ENCODE peak calls at places on chromosomes 1 and 21, in five cellular contexts. One of them, this sample, is unnamed.

GRCh38 chr1:46034601-46035516 is 97.6 kb downstream of the PIK3R3 start:
- DNase-seq in transverse colon: no peak
- DNase-seq in uterus: no peak
- DNase-seq in adrenal gland: no peak
- DNase-seq in body of pancreas: no peak
- DNase-seq in this sample: no peak

GRCh38 chr21:41851090-41851790 is 27.9 kb downstream of the PRDM15 start:
- DNase-seq in adrenal gland: no peak
- DNase-seq in uterus: no peak
- DNase-seq in transverse colon: no peak
- DNase-seq in body of pancreas: no peak
- DNase-seq in this sample: peak; percentile 58

GRCh38 chr21:14863745-14864210 is 201.0 kb downstream of the NRIP1 start:
- DNase-seq in body of pancreas: no peak
- DNase-seq in adrenal gland: no peak
- DNase-seq in uterus: no peak
- DNase-seq in transverse colon: no peak
- DNase-seq in this sample: no peak

GRCh38 chr1:232982238-232982944 is 32.0 kb downstream of the NTPCR start:
- DNase-seq in uterus: no peak
- DNase-seq in transverse colon: no peak
- DNase-seq in body of pancreas: no peak
- DNase-seq in adrenal gland: no peak
- DNase-seq in this sample: peak; percentile 86

GRCh38 chr1:30315185-30315960 is 408.0 kb downstream of the MATN1 start:
- DNase-seq in body of pancreas: no peak
- DNase-seq in adrenal gland: peak; percentile 67
- DNase-seq in transverse colon: no peak
- DNase-seq in uterus: no peak
- DNase-seq in this sample: no peak

GRCh38 chr21:25806053-25806452 is 71.3 kb downstream of the GABPA start:
- DNase-seq in transverse colon: no peak
- DNase-seq in adrenal gland: no peak
- DNase-seq in body of pancreas: no peak
- DNase-seq in uterus: no peak
- DNase-seq in this sample: no peak

GRCh38 chr1:165862448-165862847 is 35.0 kb downstream of the UCK2 start:
- DNase-seq in uterus: no peak
- DNase-seq in transverse colon: peak; percentile 43
- DNase-seq in body of pancreas: peak; percentile 53
- DNase-seq in adrenal gland: no peak
- DNase-seq in this sample: no peak

GRCh38 chr1:6614019-6614952 is 755 bp downstream of the PHF13 start:
- DNase-seq in adrenal gland: no peak
- DNase-seq in uterus: peak; percentile 69
- DNase-seq in body of pancreas: peak; percentile 42
- DNase-seq in transverse colon: peak; percentile 64
- DNase-seq in this sample: peak; percentile 80

GRCh38 chr1:236744533-236744932 is 50.6 kb upstream of the MTR start:
- DNase-seq in uterus: no peak
- DNase-seq in body of pancreas: no peak
- DNase-seq in transverse colon: no peak
- DNase-seq in adrenal gland: no peak
- DNase-seq in this sample: no peak

GRCh38 chr1:116508984-116509980 is 61.5 kb downstream of the CD58 start:
- DNase-seq in adrenal gland: no peak
- DNase-seq in body of pancreas: no peak
- DNase-seq in transverse colon: peak; percentile 52
- DNase-seq in uterus: no peak
- DNase-seq in this sample: no peak

GRCh38 chr1:59947047-59947938 is 20.7 kb upstream of the CYP2J2 start:
- DNase-seq in adrenal gland: peak; percentile 81
- DNase-seq in uterus: peak; percentile 34
- DNase-seq in transverse colon: peak; percentile 61
- DNase-seq in body of pancreas: peak; percentile 69
- DNase-seq in this sample: peak; percentile 72

GRCh38 chr1:181812211-181812610 is 249.3 kb downstream of the ZNF648 start:
- DNase-seq in adrenal gland: no peak
- DNase-seq in uterus: no peak
- DNase-seq in transverse colon: no peak
- DNase-seq in body of pancreas: no peak
- DNase-seq in this sample: no peak

GRCh38 chr1:93625582-93626327 is 55.9 kb downstream of the BCAR3 start:
- DNase-seq in transverse colon: no peak
- DNase-seq in uterus: peak; percentile 46
- DNase-seq in body of pancreas: peak; percentile 16
- DNase-seq in adrenal gland: peak; percentile 83
- DNase-seq in this sample: peak; percentile 56

GRCh38 chr1:202987922-202988583 is 19.1 kb upstream of the TMEM183A start:
- DNase-seq in adrenal gland: no peak
- DNase-seq in transverse colon: no peak
- DNase-seq in uterus: no peak
- DNase-seq in body of pancreas: no peak
- DNase-seq in this sample: no peak

GRCh38 chr1:184300446-184300845 is 86.4 kb upstream of the C1orf21 start:
- DNase-seq in uterus: no peak
- DNase-seq in body of pancreas: no peak
- DNase-seq in transverse colon: no peak
- DNase-seq in adrenal gland: no peak
- DNase-seq in this sample: no peak

GRCh38 chr1:234840843-234841242 is 230.9 kb upstream of the IRF2BP2 start:
- DNase-seq in body of pancreas: no peak
- DNase-seq in transverse colon: no peak
- DNase-seq in uterus: no peak
- DNase-seq in adrenal gland: no peak
- DNase-seq in this sample: no peak

GRCh38 chr21:45535341-45536081 is 6.7 kb downstream of the SLC19A1 start:
- DNase-seq in uterus: peak; percentile 14
- DNase-seq in transverse colon: peak; percentile 21
- DNase-seq in adrenal gland: peak; percentile 67
- DNase-seq in body of pancreas: peak; percentile 54
- DNase-seq in this sample: no peak

GRCh38 chr1:243926803-243927245 is 76.8 kb upstream of the AKT3 start:
- DNase-seq in transverse colon: no peak
- DNase-seq in adrenal gland: no peak
- DNase-seq in body of pancreas: no peak
- DNase-seq in uterus: no peak
- DNase-seq in this sample: no peak

GRCh38 chr21:36030581-36031189 is 29.6 kb downstream of the SETD4 start:
- DNase-seq in body of pancreas: no peak
- DNase-seq in uterus: no peak
- DNase-seq in adrenal gland: peak; percentile 43
- DNase-seq in transverse colon: no peak
- DNase-seq in this sample: no peak

GRCh38 chr1:42462828-42463763 is at the start of gene CCDC30:
- DNase-seq in transverse colon: peak; percentile 97
- DNase-seq in body of pancreas: peak; percentile 99
- DNase-seq in adrenal gland: peak; percentile 100
- DNase-seq in uterus: peak; percentile 97
- DNase-seq in this sample: peak; percentile 99
- H3K27ac ChIP-seq in transverse colon: peak within 1 kb of the TSS; percentile 51
- H3K27ac ChIP-seq in body of pancreas: no peak within 1 kb of the TSS
- H3K27ac ChIP-seq in adrenal gland: peak within 1 kb of the TSS; percentile 29
- H3K27ac ChIP-seq in uterus: peak within 1 kb of the TSS; percentile 52
- H3K27ac ChIP-seq in this sample: peak within 1 kb of the TSS; percentile 16

GRCh38 chr1:27934818-27935549 is at the start of gene SMPDL3B:
- DNase-seq in adrenal gland: no peak
- DNase-seq in transverse colon: peak; percentile 85
- DNase-seq in body of pancreas: peak; percentile 84
- DNase-seq in uterus: no peak
- DNase-seq in this sample: peak; percentile 18
- TF ChIP-seq CTCF in adrenal gland: no peak
- TF ChIP-seq CTCF in transverse colon: peak; percentile 34
- TF ChIP-seq CTCF in body of pancreas: peak; percentile 7
- TF ChIP-seq CTCF in uterus: no peak
- TF ChIP-seq CTCF in this sample: no peak

GRCh38 chr1:161855260-161855659 is 89.1 kb downstream of the ATF6 start:
- DNase-seq in transverse colon: no peak
- DNase-seq in uterus: no peak
- DNase-seq in adrenal gland: no peak
- DNase-seq in body of pancreas: no peak
- DNase-seq in this sample: no peak
- TF ChIP-seq POLR2A in transverse colon: no peak
- TF ChIP-seq POLR2A in uterus: no peak
- TF ChIP-seq POLR2A in adrenal gland: no peak
- TF ChIP-seq POLR2A in body of pancreas: no peak
- TF ChIP-seq POLR2A in this sample: no peak

GRCh38 chr1:185663332-185663731 is 70.9 kb upstream of the HMCN1 start:
- DNase-seq in adrenal gland: no peak
- DNase-seq in body of pancreas: no peak
- DNase-seq in transverse colon: no peak
- DNase-seq in uterus: no peak
- DNase-seq in this sample: no peak

GRCh38 chr1:185668013-185668412 is 66.2 kb upstream of the HMCN1 start:
- DNase-seq in uterus: no peak
- DNase-seq in transverse colon: no peak
- DNase-seq in body of pancreas: no peak
- DNase-seq in adrenal gland: no peak
- DNase-seq in this sample: peak; percentile 30

GRCh38 chr1:185663771-185664296 is 70.4 kb upstream of the HMCN1 start:
- DNase-seq in uterus: no peak
- DNase-seq in body of pancreas: no peak
- DNase-seq in adrenal gland: no peak
- DNase-seq in transverse colon: no peak
- DNase-seq in this sample: no peak

GRCh38 chr1:185670187-185670627 is 64.0 kb upstream of the HMCN1 start:
- DNase-seq in transverse colon: peak; percentile 49
- DNase-seq in adrenal gland: peak; percentile 72
- DNase-seq in uterus: no peak
- DNase-seq in body of pancreas: peak; percentile 42
- DNase-seq in this sample: peak; percentile 75

GRCh38 chr1:185666582-185666981 is 67.6 kb upstream of the HMCN1 start:
- DNase-seq in uterus: no peak
- DNase-seq in body of pancreas: no peak
- DNase-seq in adrenal gland: no peak
- DNase-seq in transverse colon: no peak
- DNase-seq in this sample: no peak
- H3K27ac ChIP-seq in uterus: no peak overlapping the region
- H3K27ac ChIP-seq in body of pancreas: no peak overlapping the region
- H3K27ac ChIP-seq in adrenal gland: no peak overlapping the region
- H3K27ac ChIP-seq in transverse colon: no peak overlapping the region
- H3K27ac ChIP-seq in this sample: no peak overlapping the region

DNA sequence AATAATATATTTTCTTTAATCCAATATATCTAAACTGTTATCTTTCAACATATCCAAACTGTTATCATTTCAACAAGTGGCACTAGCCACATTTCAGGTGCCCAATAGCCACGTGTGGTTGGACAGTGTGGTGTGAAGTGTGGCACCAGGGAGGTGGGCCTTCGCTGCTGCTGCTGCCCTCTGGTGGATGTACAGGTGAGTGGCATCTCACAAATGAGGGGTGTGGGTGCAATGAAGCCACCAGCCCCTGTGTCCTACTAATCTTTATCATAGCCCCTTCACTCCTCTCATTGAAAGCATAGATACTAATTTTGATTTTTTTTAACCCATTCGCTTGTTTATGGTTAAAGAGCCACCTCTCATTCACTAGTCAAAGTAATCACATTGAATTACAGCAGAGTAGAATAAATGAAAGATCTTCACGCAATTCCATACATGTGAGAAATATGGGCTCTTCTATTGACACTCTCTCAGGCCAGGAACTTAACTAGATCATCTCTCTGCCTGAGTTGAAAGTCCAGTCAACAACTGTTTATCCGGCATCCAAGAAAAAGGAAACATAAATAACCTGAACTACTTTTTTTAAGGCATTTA is 499.2 kb downstream of the OMA1 start:
- DNase-seq in uterus: no peak
- DNase-seq in transverse colon: peak; percentile 21
- DNase-seq in adrenal gland: peak; percentile 56
- DNase-seq in body of pancreas: peak; percentile 9
- DNase-seq in this sample: peak; percentile 49
- TF ChIP-seq CTCF in uterus: no peak
- TF ChIP-seq CTCF in transverse colon: peak; percentile 57
- TF ChIP-seq CTCF in adrenal gland: peak; percentile 63
- TF ChIP-seq CTCF in body of pancreas: peak; percentile 46
- TF ChIP-seq CTCF in this sample: peak; percentile 76

DNA sequence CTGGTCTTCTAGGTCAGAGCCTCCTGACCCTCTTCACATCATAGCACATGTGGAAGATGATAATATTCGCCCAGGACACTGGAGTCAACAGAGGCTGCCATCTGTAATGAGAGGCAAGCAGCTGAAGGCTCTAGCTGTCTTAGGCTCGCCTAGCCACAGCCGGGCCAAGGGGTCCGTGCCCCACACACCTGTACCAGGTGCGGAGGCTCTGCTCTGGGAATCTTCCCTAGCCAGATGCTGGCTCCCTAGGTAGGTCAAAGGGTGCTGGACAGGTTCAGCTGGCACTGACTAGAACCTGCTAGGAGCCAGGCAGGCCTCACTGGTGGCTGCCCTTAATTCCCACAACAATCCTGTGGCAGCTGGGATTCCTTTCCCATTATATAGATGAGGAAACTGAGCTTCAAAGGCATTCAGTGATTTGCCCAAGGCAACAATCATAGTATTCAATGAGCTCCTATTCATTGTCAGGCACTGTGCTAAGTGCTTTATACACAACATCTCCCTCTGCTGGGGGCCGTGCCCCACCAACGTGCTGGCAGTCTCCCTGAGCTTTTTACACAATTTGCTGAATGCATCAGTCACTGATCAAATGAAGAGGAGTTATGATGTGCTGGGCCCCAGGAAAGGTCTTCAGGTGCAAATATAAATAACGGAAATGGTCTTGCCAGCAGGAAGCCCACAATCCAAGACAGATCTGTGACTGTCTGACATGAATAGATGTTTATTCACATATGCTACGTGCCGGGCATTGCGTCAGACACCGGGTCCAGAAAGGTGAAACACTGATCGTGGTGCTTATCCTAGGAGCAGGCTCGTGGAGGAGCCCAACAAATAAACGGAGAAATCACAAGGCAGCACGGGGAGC is 58.0 kb downstream of the DDX20 start:
- DNase-seq in adrenal gland: no peak
- DNase-seq in transverse colon: no peak
- DNase-seq in body of pancreas: no peak
- DNase-seq in uterus: no peak
- DNase-seq in this sample: no peak
- TF ChIP-seq POLR2A in adrenal gland: no peak
- TF ChIP-seq POLR2A in transverse colon: no peak
- TF ChIP-seq POLR2A in body of pancreas: no peak
- TF ChIP-seq POLR2A in uterus: no peak
- TF ChIP-seq POLR2A in this sample: no peak

GRCh38 chr1:47791879-47792608 is 205.1 kb downstream of the TRABD2B start:
- DNase-seq in body of pancreas: no peak
- DNase-seq in transverse colon: no peak
- DNase-seq in adrenal gland: no peak
- DNase-seq in uterus: no peak
- DNase-seq in this sample: no peak
- H3K27ac ChIP-seq in body of pancreas: no peak overlapping the region
- H3K27ac ChIP-seq in transverse colon: no peak overlapping the region
- H3K27ac ChIP-seq in adrenal gland: no peak overlapping the region
- H3K27ac ChIP-seq in uterus: no peak overlapping the region
- H3K27ac ChIP-seq in this sample: no peak overlapping the region

GRCh38 chr21:31141389-31142021 is 103.2 kb upstream of the KRTAP19-8 start:
- DNase-seq in uterus: no peak
- DNase-seq in adrenal gland: no peak
- DNase-seq in transverse colon: no peak
- DNase-seq in body of pancreas: no peak
- DNase-seq in this sample: no peak
- TF ChIP-seq CTCF in uterus: no peak
- TF ChIP-seq CTCF in adrenal gland: no peak
- TF ChIP-seq CTCF in transverse colon: no peak
- TF ChIP-seq CTCF in body of pancreas: no peak
- TF ChIP-seq CTCF in this sample: no peak

GRCh38 chr21:43934716-43935705 is 70.0 kb downstream of the AGPAT3 start:
- DNase-seq in adrenal gland: no peak
- DNase-seq in uterus: no peak
- DNase-seq in body of pancreas: no peak
- DNase-seq in transverse colon: no peak
- DNase-seq in this sample: no peak
- TF ChIP-seq POLR2A in adrenal gland: no peak
- TF ChIP-seq POLR2A in uterus: no peak
- TF ChIP-seq POLR2A in body of pancreas: no peak
- TF ChIP-seq POLR2A in transverse colon: no peak
- TF ChIP-seq POLR2A in this sample: no peak